ENCODE peak calls at places on chromosomes 7 and 10, in ten cellular contexts. J is epithelial cell of esophagus; M is neural progenitor cell; L is SK-N-DZ; B is activated CD8-positive, alpha-beta memory T cell treated with anti-CD3 and anti-CD28 coated beads, Interleukin-2, amount 50 U/mL, for 48 hours; D is stimulated activated CD4-positive, alpha-beta T cell treated with anti-CD3 and anti-CD28 coated beads, Interleukin-1b, Interleukin-23, amount 100 ng/mL, for 24 hours; Y is DND-41; H is AG08396; A is HuH-7.5; G is CD8-positive, alpha-beta T cell. P is an unnamed sample.

GRCh38 chr10:1193561-1193960 is 137.4 kb downstream of the WDR37 start:
- DNase-seq in J (no peak), M (no peak), L (no peak), B (no peak), D (no peak), Y (no peak), H (no peak), A (no peak), G (no peak), P (no peak)

GRCh38 chr7:50214141-50214670 is 90.3 kb upstream of the IKZF1 start:
- DNase-seq in J (no peak), M (no peak), L (no peak), B (no peak), D (no peak), Y (peak), H (no peak), A (no peak), G (no peak), P (no peak)

GRCh38 chr10:71736570-71737355 is 17.2 kb upstream of the C10orf105 start:
- DNase-seq in J (peak), M (no peak), L (no peak), B (no peak), D (no peak), Y (no peak), H (no peak), A (no peak), G (no peak), P (no peak)

GRCh38 chr10:119670717-119671116 is 19.5 kb downstream of the BAG3 start:
- DNase-seq in J (peak), M (no peak), L (no peak), B (no peak), D (no peak), Y (no peak), H (peak), A (no peak), G (no peak), P (no peak)

GRCh38 chr7:130367836-130368235 is 12.5 kb upstream of the CPA1 start:
- DNase-seq in J (no peak), M (no peak), L (no peak), B (no peak), D (no peak), Y (no peak), H (no peak), A (no peak), G (no peak), P (no peak)

GRCh38 chr7:23074443-23075244 is 30.9 kb upstream of the KLHL7 start:
- DNase-seq in J (no peak), M (no peak), L (no peak), B (no peak), D (no peak), Y (no peak), H (no peak), A (peak), G (no peak), P (no peak)

GRCh38 chr7:77351539-77352004 is 64.6 kb downstream of the GSAP start:
- DNase-seq in J (no peak), M (no peak), L (no peak), B (peak), D (peak), Y (peak), H (no peak), A (no peak), G (peak), P (no peak)

GRCh38 chr7:137342751-137343482 is 616 bp downstream of the PTN start:
- DNase-seq in J (no peak), M (peak), L (no peak), B (no peak), D (no peak), Y (no peak), H (no peak), A (no peak), G (no peak), P (no peak)

GRCh38 chr10:69069090-69070042 is 18.5 kb upstream of the SRGN start:
- DNase-seq in J (no peak), M (no peak), L (no peak), B (no peak), D (no peak), Y (no peak), H (no peak), A (no peak), G (no peak), P (no peak)

GRCh38 chr7:7219216-7219615 is 36.9 kb downstream of the C1GALT1 start:
- DNase-seq in J (peak), M (no peak), L (no peak), B (no peak), D (no peak), Y (no peak), H (no peak), A (no peak), G (no peak), P (no peak)

GRCh38 chr10:91211675-91212074 is 8.8 kb upstream of the PCGF5 start:
- DNase-seq in J (no peak), M (no peak), L (no peak), B (no peak), D (no peak), Y (no peak), H (no peak), A (no peak), G (no peak), P (no peak)

GRCh38 chr10:1169981-1170866 is 114.0 kb downstream of the WDR37 start:
- DNase-seq in J (no peak), M (no peak), L (no peak), B (no peak), D (no peak), Y (no peak), H (no peak), A (no peak), G (no peak), P (no peak)

GRCh38 chr10:117626228-117626627 is 83.7 kb downstream of the EMX2 start:
- DNase-seq in J (no peak), M (no peak), L (no peak), B (no peak), D (no peak), Y (no peak), H (no peak), A (no peak), G (no peak), P (no peak)

GRCh38 chr10:45429790-45430189 is 55.8 kb downstream of the ALOX5 start:
- DNase-seq in J (no peak), M (no peak), L (no peak), B (no peak), D (no peak), Y (no peak), H (no peak), A (no peak), G (no peak), P (no peak)

GRCh38 chr7:139422126-139422525 is 61.3 kb downstream of the KLRG2 start:
- DNase-seq in J (no peak), M (no peak), L (peak), B (peak), D (no peak), Y (no peak), H (no peak), A (no peak), G (no peak), P (no peak)

GRCh38 chr10:14397069-14397468 is 66.3 kb upstream of the FRMD4A start:
- DNase-seq in J (peak), M (no peak), L (no peak), B (no peak), D (no peak), Y (no peak), H (peak), A (no peak), G (no peak), P (no peak)

GRCh38 chr7:40211291-40212003 is 76.6 kb downstream of the SUGCT start:
- DNase-seq in J (peak), M (no peak), L (no peak), B (no peak), D (no peak), Y (no peak), H (no peak), A (no peak), G (no peak), P (no peak)

GRCh38 chr7:51223505-51223904 is 93.1 kb downstream of the COBL start:
- DNase-seq in J (no peak), M (no peak), L (no peak), B (no peak), D (no peak), Y (no peak), H (no peak), A (no peak), G (no peak), P (no peak)

GRCh38 chr10:123995461-123996131 is 97.8 kb downstream of the CHST15 start:
- DNase-seq in J (peak), M (peak), L (peak), B (peak), D (no peak), Y (peak), H (peak), A (peak), G (no peak), P (peak)